ENCODE peak calls at places on chromosomes 1 and 21, in five cellular contexts. W is stomach, A is suprapubic skin, M is WTC11, X is HL-60. I is an unnamed sample.

GRCh38 chr1:27521336-27522147 is 31.6 kb upstream of the WASF2 start:
- DNase-seq in W (no peak), A (peak; percentile 84), M (no peak), X (no peak), I (no peak)

GRCh38 chr1:13708380-13709010 is 8.5 kb downstream of the PRDM2 start:
- DNase-seq in W (no peak), A (no peak), M (no peak), X (no peak), I (no peak)

GRCh38 chr21:44932366-44933181 is 7.3 kb upstream of the SLX9 start:
- DNase-seq in W (no peak), A (no peak), M (no peak), X (peak; percentile 39), I (no peak)

GRCh38 chr1:153805042-153805745 is 30.0 kb downstream of the SLC27A3 start:
- DNase-seq in W (peak; percentile 44), A (peak; percentile 74), M (no peak), X (peak; percentile 89), I (no peak)

GRCh38 chr1:88883156-88883555 is 8.2 kb downstream of the GTF2B start:
- DNase-seq in W (no peak), A (no peak), M (no peak), X (no peak), I (no peak)

GRCh38 chr1:207069059-207069458 is 16.0 kb downstream of the PFKFB2 start:
- DNase-seq in W (no peak), A (no peak), M (no peak), X (peak; percentile 73), I (no peak)

GRCh38 chr1:160416369-160416768 is 16.0 kb downstream of the VANGL2 start:
- DNase-seq in W (no peak), A (no peak), M (peak; percentile 47), X (peak; percentile 9), I (no peak)

GRCh38 chr1:24391882-24392603 is 21.5 kb downstream of the STPG1 start:
- DNase-seq in W (peak; percentile 64), A (peak; percentile 80), M (peak; percentile 84), X (peak; percentile 52), I (peak; percentile 87)

GRCh38 chr1:174135200-174135599 is 24.1 kb upstream of the RABGAP1L start:
- DNase-seq in W (no peak), A (no peak), M (no peak), X (no peak), I (no peak)

GRCh38 chr1:11648039-11648438 is 6.2 kb downstream of the FBXO2 start:
- DNase-seq in W (no peak), A (no peak), M (no peak), X (no peak), I (no peak)

GRCh38 chr1:71074681-71075080 is 6.2 kb downstream of the ZRANB2 start:
- DNase-seq in W (no peak), A (no peak), M (no peak), X (no peak), I (no peak)

GRCh38 chr1:197761654-197762053 is 13.6 kb downstream of the DENND1B start:
- DNase-seq in W (no peak), A (no peak), M (no peak), X (no peak), I (no peak)

GRCh38 chr1:185608166-185608565 is 126.0 kb upstream of the HMCN1 start:
- DNase-seq in W (no peak), A (no peak), M (no peak), X (no peak), I (no peak)

GRCh38 chr1:217402301-217402700 is 228.6 kb downstream of the GPATCH2 start:
- DNase-seq in W (no peak), A (no peak), M (no peak), X (no peak), I (no peak)

GRCh38 chr1:226455843-226456242 is 48.0 kb upstream of the PARP1 start:
- DNase-seq in W (no peak), A (no peak), M (no peak), X (no peak), I (no peak)

GRCh38 chr21:27425172-27425571 is 458.3 kb upstream of the ADAMTS5 start:
- DNase-seq in W (no peak), A (no peak), M (no peak), X (no peak), I (no peak)

GRCh38 chr1:65209005-65209885 is 61.2 kb downstream of the AK4 start:
- DNase-seq in W (no peak), A (no peak), M (no peak), X (peak; percentile 29), I (no peak)

GRCh38 chr1:94039514-94039870 is 81.5 kb downstream of the ABCA4 start:
- DNase-seq in W (peak; percentile 74), A (no peak), M (peak; percentile 86), X (peak; percentile 50), I (no peak)

GRCh38 chr1:208243851-208244583 is at the start of gene PLXNA2:
- DNase-seq in W (peak; percentile 93), A (peak; percentile 93), M (peak; percentile 79), X (peak; percentile 86), I (peak; percentile 88)

GRCh38 chr1:18408656-18409370 is 71.9 kb upstream of the KLHDC7A start:
- DNase-seq in W (no peak), A (no peak), M (no peak), X (no peak), I (no peak)

GRCh38 chr1:199857103-199857502 is 170.4 kb upstream of the NR5A2 start:
- DNase-seq in W (no peak), A (no peak), M (no peak), X (peak; percentile 32), I (no peak)

GRCh38 chr1:22525211-22525610 is 38.1 kb upstream of the EPHA8 start:
- DNase-seq in W (no peak), A (peak; percentile 38), M (no peak), X (no peak), I (no peak)

GRCh38 chr1:204870165-204870912 is at the start of gene NFASC:
- DNase-seq in W (no peak), A (no peak), M (no peak), X (no peak), I (no peak)

GRCh38 chr1:14314032-14314431 is 284.5 kb upstream of the KAZN start:
- DNase-seq in W (no peak), A (no peak), M (no peak), X (no peak), I (no peak)

GRCh38 chr21:33212159-33212851 is 17.4 kb upstream of the IFNAR2 start:
- DNase-seq in W (no peak), A (no peak), M (no peak), X (peak; percentile 43), I (no peak)

GRCh38 chr1:193306430-193306829 is 120.0 kb upstream of the B3GALT2 start:
- DNase-seq in W (no peak), A (no peak), M (no peak), X (no peak), I (no peak)

GRCh38 chr1:212507361-212507760 is 74.6 kb downstream of the NENF start:
- DNase-seq in W (no peak), A (no peak), M (no peak), X (no peak), I (no peak)

GRCh38 chr1:36458910-36459309 is 5.3 kb downstream of the MRPS15 start:
- DNase-seq in W (no peak), A (no peak), M (no peak), X (peak; percentile 61), I (no peak)

GRCh38 chr1:85440584-85440983 is 24.4 kb downstream of the DDAH1 start:
- DNase-seq in W (no peak), A (no peak), M (no peak), X (no peak), I (no peak)

GRCh38 chr1:202818819-202819218 is 8.1 kb downstream of the PCAT6 start:
- DNase-seq in W (no peak), A (no peak), M (no peak), X (no peak), I (no peak)

GRCh38 chr1:180956028-180956640 is 43.4 kb downstream of the KIAA1614 start:
- DNase-seq in W (no peak), A (no peak), M (no peak), X (no peak), I (no peak)

GRCh38 chr1:11790880-11791715 is 14.7 kb downstream of the MTHFR start:
- DNase-seq in W (peak; percentile 92), A (peak; percentile 91), M (no peak), X (no peak), I (no peak)

DNA sequence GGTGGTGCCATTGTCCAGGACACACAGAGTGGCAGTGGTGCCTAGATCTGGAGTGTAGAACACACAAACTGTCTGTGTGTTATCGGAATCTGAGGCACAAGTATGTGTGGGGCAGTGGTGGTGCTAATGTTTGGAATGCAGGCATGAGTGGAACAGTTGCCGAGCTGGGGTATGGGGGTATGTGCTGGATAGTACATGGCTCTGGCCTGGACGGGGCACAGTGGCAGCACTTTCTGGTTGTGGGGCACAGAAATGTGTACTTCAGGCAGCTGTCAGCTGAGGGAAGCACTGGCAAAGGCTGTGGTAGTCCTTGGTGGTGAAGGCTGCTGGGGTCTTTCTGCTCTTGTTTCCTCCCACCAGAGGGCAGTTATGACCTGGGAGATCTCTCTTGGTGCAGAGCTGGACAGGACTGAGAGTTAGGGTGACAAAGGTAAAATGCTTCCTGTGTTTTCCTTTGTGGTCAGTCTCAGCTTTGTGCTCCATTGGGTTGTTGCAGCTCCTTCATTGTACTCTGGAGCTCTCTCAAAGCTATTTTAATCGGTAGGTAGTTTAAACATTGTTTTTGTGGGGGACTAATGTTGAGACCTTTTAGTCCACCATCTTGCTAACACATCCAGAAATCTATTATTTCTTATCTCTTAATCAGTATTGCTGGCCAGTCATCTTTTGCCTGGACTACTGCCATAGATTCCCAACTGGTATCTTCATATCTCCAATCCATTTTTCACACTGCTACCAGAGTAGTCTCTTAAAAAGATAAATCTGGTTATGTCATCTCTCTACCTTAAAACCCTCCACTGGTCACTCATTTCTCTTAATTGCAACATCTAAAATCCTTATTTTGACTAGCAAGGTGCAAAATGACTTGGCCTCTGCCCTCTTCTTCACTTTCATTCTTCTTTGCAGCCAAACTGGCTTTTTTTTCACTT is 83.9 kb upstream of the NBPF4 start:
- DNase-seq in W (no peak), A (no peak), M (peak; percentile 50), X (no peak), I (no peak)
- TF ChIP-seq CTCF in W (no peak), A (no peak), M (peak; percentile 20), X (no peak), I (no peak)

GRCh38 chr1:243917177-243917862 is 67.3 kb upstream of the AKT3 start:
- DNase-seq in W (no peak), A (no peak), M (peak; percentile 50), X (no peak), I (no peak)
- TF ChIP-seq CTCF in W (no peak), A (no peak), M (no peak), X (no peak), I (peak; percentile 18)

DNA sequence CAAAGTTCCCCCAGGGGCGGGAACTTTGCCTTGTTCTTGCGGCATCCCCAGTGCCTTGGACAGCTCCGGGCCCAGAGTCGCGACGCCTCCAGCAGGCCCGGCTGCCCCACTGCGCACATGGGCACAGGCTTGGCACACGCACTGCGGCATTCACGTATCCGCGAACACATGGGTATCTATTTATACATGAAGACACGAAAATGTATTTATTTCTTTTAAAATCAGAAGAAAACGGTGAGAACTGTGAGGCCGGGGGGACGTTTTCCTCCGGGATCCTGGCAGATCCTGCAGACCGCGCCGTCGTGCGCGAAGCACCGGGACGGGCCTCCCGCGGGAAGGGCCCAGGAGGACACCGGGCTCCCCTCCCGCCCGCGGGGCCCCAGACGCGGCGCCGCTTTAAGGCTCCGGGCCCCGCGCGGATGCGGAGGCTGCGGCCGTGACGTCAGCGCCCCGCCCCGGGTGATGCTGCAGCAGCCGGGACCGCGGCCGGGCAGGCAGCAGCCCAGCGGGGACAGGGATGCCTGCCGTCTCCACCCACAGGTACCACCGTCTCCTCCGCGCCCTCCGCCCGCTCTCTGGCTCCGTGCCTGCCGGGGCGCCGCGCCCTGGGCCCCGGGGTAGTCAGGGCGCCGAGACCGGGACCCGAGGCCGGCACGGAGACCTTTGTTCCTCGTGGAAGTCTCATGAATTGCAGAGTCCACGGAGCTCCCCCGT is at the start of gene SLC45A1:
- DNase-seq in W (peak; percentile 82), A (no peak), M (peak; percentile 75), X (peak; percentile 17), I (no peak)
- TF ChIP-seq CTCF in W (no peak), A (no peak), M (no peak), X (no peak), I (no peak)

GRCh38 chr1:182404764-182405163 is 4.3 kb upstream of the TEDDM1 start:
- DNase-seq in W (no peak), A (no peak), M (no peak), X (no peak), I (no peak)
- TF ChIP-seq CTCF in W (no peak), A (no peak), M (no peak), X (peak; percentile 22), I (no peak)